ENCODE peak calls at places on chromosome 12, in nine cellular contexts. N is stimulated activated CD8-positive, alpha-beta memory T cell treated with anti-CD3 and anti-CD28 coated beads, Interleukin-4, amount 100 ng/mL, for 1 hour; Q is astrocyte of the spinal cord; L is effector memory CD4-positive, alpha-beta T cell; V is activated gamma-delta T cell treated with Interleukin-2 at 50 U/mL for 16 hours; Y is HEK293T; K is fibroblast of lung; E is NCI-H1105; M is NCI-H524 treated with DMSO at 0.1 percent for 48 hours. C is an unnamed sample.

GRCh38 chr12:121466800-121467637 is 67.1 kb downstream of the RNF34 start:
- DNase-seq in N (peak; percentile 73), Q (peak; percentile 86), L (peak; percentile 83), V (peak; percentile 87), Y (peak; percentile 96), K (peak; percentile 82), E (peak; percentile 92), M (no peak), C (peak; percentile 77)

GRCh38 chr12:127496255-127496654 is 770.7 kb upstream of the TMEM132C start:
- DNase-seq in N (no peak), Q (no peak), L (no peak), V (no peak), Y (no peak), K (no peak), E (no peak), M (no peak), C (no peak)

GRCh38 chr12:54301428-54302045 is 722 bp upstream of the NFE2 start:
- DNase-seq in N (no peak), Q (no peak), L (no peak), V (no peak), Y (no peak), K (no peak), E (no peak), M (no peak), C (no peak)

GRCh38 chr12:81212996-81213696 is 135.3 kb downstream of the ACSS3 start:
- DNase-seq in N (no peak), Q (no peak), L (no peak), V (no peak), Y (no peak), K (peak; percentile 26), E (no peak), M (no peak), C (no peak)

GRCh38 chr12:13870255-13870654 is 111.1 kb downstream of the GRIN2B start:
- DNase-seq in N (no peak), Q (no peak), L (no peak), V (no peak), Y (no peak), K (no peak), E (no peak), M (no peak), C (no peak)

GRCh38 chr12:87054225-87054624 is 798.0 kb upstream of the MGAT4C start:
- DNase-seq in N (no peak), Q (no peak), L (no peak), V (no peak), Y (no peak), K (no peak), E (no peak), M (no peak), C (no peak)

GRCh38 chr12:84161296-84161695 is 751.3 kb downstream of the SLC6A15 start:
- DNase-seq in N (no peak), Q (peak; percentile 50), L (no peak), V (no peak), Y (no peak), K (peak; percentile 38), E (no peak), M (no peak), C (peak; percentile 28)

GRCh38 chr12:112161711-112162110 is 36.4 kb downstream of the TRAFD1 start:
- DNase-seq in N (no peak), Q (no peak), L (no peak), V (no peak), Y (no peak), K (peak; percentile 57), E (no peak), M (no peak), C (no peak)

GRCh38 chr12:92244036-92244435 is 98.4 kb upstream of the BTG1 start:
- DNase-seq in N (no peak), Q (peak; percentile 72), L (no peak), V (no peak), Y (no peak), K (peak; percentile 92), E (no peak), M (no peak), C (no peak)

GRCh38 chr12:104588048-104588942 is 131.5 kb downstream of the CHST11 start:
- DNase-seq in N (no peak), Q (peak; percentile 77), L (no peak), V (no peak), Y (no peak), K (peak; percentile 59), E (no peak), M (no peak), C (no peak)

GRCh38 chr12:132106921-132107320 is 37.2 kb downstream of the DDX51 start:
- DNase-seq in N (no peak), Q (no peak), L (no peak), V (no peak), Y (no peak), K (peak; percentile 20), E (no peak), M (no peak), C (peak; percentile 8)

GRCh38 chr12:114812858-114813761 is 129.1 kb upstream of the TBX3 start:
- DNase-seq in N (no peak), Q (peak; percentile 57), L (no peak), V (no peak), Y (peak; percentile 25), K (peak; percentile 87), E (peak; percentile 43), M (no peak), C (no peak)

GRCh38 chr12:116874324-116874995 is 6.8 kb downstream of the HRK start:
- DNase-seq in N (no peak), Q (no peak), L (no peak), V (no peak), Y (no peak), K (no peak), E (no peak), M (no peak), C (no peak)

GRCh38 chr12:88562151-88562550 is 18.1 kb downstream of the KITLG start:
- DNase-seq in N (no peak), Q (no peak), L (no peak), V (no peak), Y (no peak), K (no peak), E (no peak), M (peak; percentile 27), C (peak; percentile 14)

GRCh38 chr12:111841750-111842555 is at the start of gene MAPKAPK5:
- DNase-seq in N (peak; percentile 95), Q (peak; percentile 97), L (peak; percentile 92), V (peak; percentile 97), Y (peak; percentile 95), K (peak; percentile 96), E (peak; percentile 93), M (peak; percentile 64), C (peak; percentile 91)

GRCh38 chr12:53828598-53828997 is 76.8 kb upstream of the CISTR start:
- DNase-seq in N (no peak), Q (no peak), L (no peak), V (no peak), Y (no peak), K (no peak), E (no peak), M (no peak), C (no peak)

GRCh38 chr12:76310110-76310509 is 38.1 kb downstream of the BBS10 start:
- DNase-seq in N (no peak), Q (peak; percentile 55), L (no peak), V (no peak), Y (no peak), K (no peak), E (no peak), M (no peak), C (no peak)

GRCh38 chr12:25500651-25501050 is 52.4 kb downstream of the LMNTD1 start:
- DNase-seq in N (no peak), Q (no peak), L (no peak), V (no peak), Y (no peak), K (no peak), E (no peak), M (no peak), C (no peak)

GRCh38 chr12:120468271-120468845 is 1.2 kb downstream of the SRSF9 start:
- DNase-seq in N (no peak), Q (peak; percentile 60), L (no peak), V (peak; percentile 14), Y (no peak), K (peak; percentile 71), E (no peak), M (no peak), C (no peak)

GRCh38 chr12:116878567-116879508 is 2.4 kb downstream of the HRK start:
- DNase-seq in N (no peak), Q (peak; percentile 20), L (no peak), V (no peak), Y (peak; percentile 46), K (peak; percentile 19), E (no peak), M (no peak), C (no peak)

GRCh38 chr12:14936224-14936861 is 2.0 kb downstream of the ERP27 start:
- DNase-seq in N (no peak), Q (no peak), L (no peak), V (no peak), Y (peak; percentile 25), K (no peak), E (no peak), M (peak; percentile 83), C (no peak)

GRCh38 chr12:46224401-46224800 is 44.4 kb downstream of the SLC38A1 start:
- DNase-seq in N (no peak), Q (peak; percentile 32), L (no peak), V (no peak), Y (no peak), K (peak; percentile 94), E (no peak), M (no peak), C (no peak)